ENCODE peak calls at places on chromosomes 1 and 21, in seven cellular contexts. One of them, this sample, is unnamed.
A peak's percentile ranks its signal among the peaks of the same experiment; 100 is the strongest.

GRCh38 chr1:58854576-58854975 is 70.7 kb upstream of the JUN start:
- DNase-seq in ACHN: no peak
- DNase-seq in astrocyte: no peak
- DNase-seq in activated naive CD4-positive, alpha-beta T cell treated with anti-CD3 and anti-CD28 coated beads, Interleukin-2, amount 10 ng/mL, durations not matched to agents 7 days and 5 days: peak; percentile 25
- DNase-seq in NCI-H1105 treated with DMSO at 0.1 percent for 48 hours: no peak
- DNase-seq in activated CD4-positive, alpha-beta T cell treated with anti-CD3 and anti-CD28 coated beads, Interleukin-2, amount 50 U/mL, for 4 hours: no peak
- DNase-seq in posterior cingulate gyrus: no peak
- DNase-seq in this sample: no peak

GRCh38 chr21:37153193-37153934 is 80.3 kb downstream of the TTC3 start:
- DNase-seq in astrocyte: peak; percentile 68
- DNase-seq in posterior cingulate gyrus: no peak
- DNase-seq in activated naive CD4-positive, alpha-beta T cell treated with anti-CD3 and anti-CD28 coated beads, Interleukin-2, amount 10 ng/mL, durations not matched to agents 7 days and 5 days: no peak
- DNase-seq in ACHN: no peak
- DNase-seq in NCI-H1105 treated with DMSO at 0.1 percent for 48 hours: no peak
- DNase-seq in activated CD4-positive, alpha-beta T cell treated with anti-CD3 and anti-CD28 coated beads, Interleukin-2, amount 50 U/mL, for 4 hours: no peak
- DNase-seq in this sample: no peak

GRCh38 chr1:174535207-174535606 is 87.4 kb downstream of the GPR52 start:
- DNase-seq in NCI-H1105 treated with DMSO at 0.1 percent for 48 hours: no peak
- DNase-seq in ACHN: no peak
- DNase-seq in posterior cingulate gyrus: no peak
- DNase-seq in activated naive CD4-positive, alpha-beta T cell treated with anti-CD3 and anti-CD28 coated beads, Interleukin-2, amount 10 ng/mL, durations not matched to agents 7 days and 5 days: no peak
- DNase-seq in astrocyte: peak; percentile 60
- DNase-seq in activated CD4-positive, alpha-beta T cell treated with anti-CD3 and anti-CD28 coated beads, Interleukin-2, amount 50 U/mL, for 4 hours: no peak
- DNase-seq in this sample: no peak

GRCh38 chr1:98034505-98034904 is 113.7 kb upstream of the DPYD start:
- DNase-seq in posterior cingulate gyrus: no peak
- DNase-seq in astrocyte: peak; percentile 84
- DNase-seq in ACHN: no peak
- DNase-seq in activated CD4-positive, alpha-beta T cell treated with anti-CD3 and anti-CD28 coated beads, Interleukin-2, amount 50 U/mL, for 4 hours: no peak
- DNase-seq in NCI-H1105 treated with DMSO at 0.1 percent for 48 hours: peak; percentile 92
- DNase-seq in activated naive CD4-positive, alpha-beta T cell treated with anti-CD3 and anti-CD28 coated beads, Interleukin-2, amount 10 ng/mL, durations not matched to agents 7 days and 5 days: no peak
- DNase-seq in this sample: no peak

GRCh38 chr1:66250483-66250882 is 283.5 kb upstream of the SGIP1 start:
- DNase-seq in activated CD4-positive, alpha-beta T cell treated with anti-CD3 and anti-CD28 coated beads, Interleukin-2, amount 50 U/mL, for 4 hours: no peak
- DNase-seq in NCI-H1105 treated with DMSO at 0.1 percent for 48 hours: no peak
- DNase-seq in activated naive CD4-positive, alpha-beta T cell treated with anti-CD3 and anti-CD28 coated beads, Interleukin-2, amount 10 ng/mL, durations not matched to agents 7 days and 5 days: no peak
- DNase-seq in astrocyte: no peak
- DNase-seq in posterior cingulate gyrus: no peak
- DNase-seq in ACHN: no peak
- DNase-seq in this sample: no peak

GRCh38 chr1:115145221-115145620 is 55.9 kb upstream of the TSPAN2 start:
- DNase-seq in activated CD4-positive, alpha-beta T cell treated with anti-CD3 and anti-CD28 coated beads, Interleukin-2, amount 50 U/mL, for 4 hours: no peak
- DNase-seq in astrocyte: no peak
- DNase-seq in activated naive CD4-positive, alpha-beta T cell treated with anti-CD3 and anti-CD28 coated beads, Interleukin-2, amount 10 ng/mL, durations not matched to agents 7 days and 5 days: no peak
- DNase-seq in ACHN: no peak
- DNase-seq in posterior cingulate gyrus: no peak
- DNase-seq in NCI-H1105 treated with DMSO at 0.1 percent for 48 hours: no peak
- DNase-seq in this sample: no peak

GRCh38 chr1:86747304-86747703 is 42.9 kb downstream of the SH3GLB1 start:
- DNase-seq in NCI-H1105 treated with DMSO at 0.1 percent for 48 hours: no peak
- DNase-seq in astrocyte: no peak
- DNase-seq in activated CD4-positive, alpha-beta T cell treated with anti-CD3 and anti-CD28 coated beads, Interleukin-2, amount 50 U/mL, for 4 hours: no peak
- DNase-seq in activated naive CD4-positive, alpha-beta T cell treated with anti-CD3 and anti-CD28 coated beads, Interleukin-2, amount 10 ng/mL, durations not matched to agents 7 days and 5 days: no peak
- DNase-seq in posterior cingulate gyrus: no peak
- DNase-seq in ACHN: no peak
- DNase-seq in this sample: no peak

GRCh38 chr1:117843791-117844190 is 85.6 kb downstream of the GDAP2 start:
- DNase-seq in activated naive CD4-positive, alpha-beta T cell treated with anti-CD3 and anti-CD28 coated beads, Interleukin-2, amount 10 ng/mL, durations not matched to agents 7 days and 5 days: no peak
- DNase-seq in astrocyte: no peak
- DNase-seq in posterior cingulate gyrus: no peak
- DNase-seq in ACHN: no peak
- DNase-seq in activated CD4-positive, alpha-beta T cell treated with anti-CD3 and anti-CD28 coated beads, Interleukin-2, amount 50 U/mL, for 4 hours: no peak
- DNase-seq in NCI-H1105 treated with DMSO at 0.1 percent for 48 hours: no peak
- DNase-seq in this sample: no peak

GRCh38 chr1:224114787-224115175 is 870 bp downstream of the FBXO28 start:
- DNase-seq in activated naive CD4-positive, alpha-beta T cell treated with anti-CD3 and anti-CD28 coated beads, Interleukin-2, amount 10 ng/mL, durations not matched to agents 7 days and 5 days: no peak
- DNase-seq in ACHN: peak; percentile 26
- DNase-seq in activated CD4-positive, alpha-beta T cell treated with anti-CD3 and anti-CD28 coated beads, Interleukin-2, amount 50 U/mL, for 4 hours: no peak
- DNase-seq in NCI-H1105 treated with DMSO at 0.1 percent for 48 hours: no peak
- DNase-seq in posterior cingulate gyrus: no peak
- DNase-seq in astrocyte: no peak
- DNase-seq in this sample: peak; percentile 9

GRCh38 chr1:10031461-10031860 is 1.3 kb upstream of the UBE4B start:
- DNase-seq in activated naive CD4-positive, alpha-beta T cell treated with anti-CD3 and anti-CD28 coated beads, Interleukin-2, amount 10 ng/mL, durations not matched to agents 7 days and 5 days: no peak
- DNase-seq in posterior cingulate gyrus: no peak
- DNase-seq in ACHN: peak; percentile 78
- DNase-seq in activated CD4-positive, alpha-beta T cell treated with anti-CD3 and anti-CD28 coated beads, Interleukin-2, amount 50 U/mL, for 4 hours: no peak
- DNase-seq in astrocyte: peak; percentile 81
- DNase-seq in NCI-H1105 treated with DMSO at 0.1 percent for 48 hours: no peak
- DNase-seq in this sample: no peak

GRCh38 chr1:22539510-22540118 is 23.7 kb upstream of the EPHA8 start:
- DNase-seq in activated CD4-positive, alpha-beta T cell treated with anti-CD3 and anti-CD28 coated beads, Interleukin-2, amount 50 U/mL, for 4 hours: no peak
- DNase-seq in astrocyte: no peak
- DNase-seq in ACHN: no peak
- DNase-seq in activated naive CD4-positive, alpha-beta T cell treated with anti-CD3 and anti-CD28 coated beads, Interleukin-2, amount 10 ng/mL, durations not matched to agents 7 days and 5 days: no peak
- DNase-seq in NCI-H1105 treated with DMSO at 0.1 percent for 48 hours: no peak
- DNase-seq in posterior cingulate gyrus: no peak
- DNase-seq in this sample: no peak

GRCh38 chr1:53115403-53116306 is 26.8 kb downstream of the SLC1A7 start:
- DNase-seq in astrocyte: peak; percentile 50
- DNase-seq in activated CD4-positive, alpha-beta T cell treated with anti-CD3 and anti-CD28 coated beads, Interleukin-2, amount 50 U/mL, for 4 hours: no peak
- DNase-seq in ACHN: no peak
- DNase-seq in activated naive CD4-positive, alpha-beta T cell treated with anti-CD3 and anti-CD28 coated beads, Interleukin-2, amount 10 ng/mL, durations not matched to agents 7 days and 5 days: no peak
- DNase-seq in NCI-H1105 treated with DMSO at 0.1 percent for 48 hours: no peak
- DNase-seq in posterior cingulate gyrus: no peak
- DNase-seq in this sample: no peak

GRCh38 chr1:42482635-42483153 is 19.6 kb downstream of the CCDC30 start:
- DNase-seq in activated naive CD4-positive, alpha-beta T cell treated with anti-CD3 and anti-CD28 coated beads, Interleukin-2, amount 10 ng/mL, durations not matched to agents 7 days and 5 days: no peak
- DNase-seq in posterior cingulate gyrus: no peak
- DNase-seq in astrocyte: peak; percentile 4
- DNase-seq in NCI-H1105 treated with DMSO at 0.1 percent for 48 hours: no peak
- DNase-seq in ACHN: no peak
- DNase-seq in activated CD4-positive, alpha-beta T cell treated with anti-CD3 and anti-CD28 coated beads, Interleukin-2, amount 50 U/mL, for 4 hours: no peak
- DNase-seq in this sample: no peak

GRCh38 chr1:30716646-30717045 is 6.7 kb downstream of the MATN1 start:
- DNase-seq in NCI-H1105 treated with DMSO at 0.1 percent for 48 hours: no peak
- DNase-seq in astrocyte: no peak
- DNase-seq in posterior cingulate gyrus: no peak
- DNase-seq in activated CD4-positive, alpha-beta T cell treated with anti-CD3 and anti-CD28 coated beads, Interleukin-2, amount 50 U/mL, for 4 hours: no peak
- DNase-seq in ACHN: no peak
- DNase-seq in activated naive CD4-positive, alpha-beta T cell treated with anti-CD3 and anti-CD28 coated beads, Interleukin-2, amount 10 ng/mL, durations not matched to agents 7 days and 5 days: no peak
- DNase-seq in this sample: no peak

GRCh38 chr21:35280221-35280620 is 231.1 kb upstream of the RUNX1 start:
- DNase-seq in ACHN: no peak
- DNase-seq in NCI-H1105 treated with DMSO at 0.1 percent for 48 hours: no peak
- DNase-seq in activated CD4-positive, alpha-beta T cell treated with anti-CD3 and anti-CD28 coated beads, Interleukin-2, amount 50 U/mL, for 4 hours: no peak
- DNase-seq in posterior cingulate gyrus: no peak
- DNase-seq in astrocyte: no peak
- DNase-seq in activated naive CD4-positive, alpha-beta T cell treated with anti-CD3 and anti-CD28 coated beads, Interleukin-2, amount 10 ng/mL, durations not matched to agents 7 days and 5 days: no peak
- DNase-seq in this sample: no peak

GRCh38 chr1:240235521-240236288 is 144.0 kb downstream of the FMN2 start:
- DNase-seq in NCI-H1105 treated with DMSO at 0.1 percent for 48 hours: no peak
- DNase-seq in astrocyte: no peak
- DNase-seq in ACHN: no peak
- DNase-seq in activated CD4-positive, alpha-beta T cell treated with anti-CD3 and anti-CD28 coated beads, Interleukin-2, amount 50 U/mL, for 4 hours: no peak
- DNase-seq in posterior cingulate gyrus: no peak
- DNase-seq in activated naive CD4-positive, alpha-beta T cell treated with anti-CD3 and anti-CD28 coated beads, Interleukin-2, amount 10 ng/mL, durations not matched to agents 7 days and 5 days: no peak
- DNase-seq in this sample: no peak

GRCh38 chr1:157995575-157996169 is 2.2 kb downstream of the KIRREL1 start:
- DNase-seq in activated naive CD4-positive, alpha-beta T cell treated with anti-CD3 and anti-CD28 coated beads, Interleukin-2, amount 10 ng/mL, durations not matched to agents 7 days and 5 days: no peak
- DNase-seq in ACHN: no peak
- DNase-seq in activated CD4-positive, alpha-beta T cell treated with anti-CD3 and anti-CD28 coated beads, Interleukin-2, amount 50 U/mL, for 4 hours: no peak
- DNase-seq in posterior cingulate gyrus: no peak
- DNase-seq in NCI-H1105 treated with DMSO at 0.1 percent for 48 hours: no peak
- DNase-seq in astrocyte: no peak
- DNase-seq in this sample: no peak

GRCh38 chr1:154998818-154999650 is 3.6 kb upstream of the ZBTB7B start:
- DNase-seq in posterior cingulate gyrus: peak; percentile 64
- DNase-seq in NCI-H1105 treated with DMSO at 0.1 percent for 48 hours: peak; percentile 45
- DNase-seq in ACHN: peak; percentile 76
- DNase-seq in activated naive CD4-positive, alpha-beta T cell treated with anti-CD3 and anti-CD28 coated beads, Interleukin-2, amount 10 ng/mL, durations not matched to agents 7 days and 5 days: peak; percentile 76
- DNase-seq in activated CD4-positive, alpha-beta T cell treated with anti-CD3 and anti-CD28 coated beads, Interleukin-2, amount 50 U/mL, for 4 hours: peak; percentile 67
- DNase-seq in astrocyte: no peak
- DNase-seq in this sample: peak; percentile 92

GRCh38 chr1:193388165-193388564 is 201.8 kb upstream of the B3GALT2 start:
- DNase-seq in ACHN: no peak
- DNase-seq in activated CD4-positive, alpha-beta T cell treated with anti-CD3 and anti-CD28 coated beads, Interleukin-2, amount 50 U/mL, for 4 hours: no peak
- DNase-seq in activated naive CD4-positive, alpha-beta T cell treated with anti-CD3 and anti-CD28 coated beads, Interleukin-2, amount 10 ng/mL, durations not matched to agents 7 days and 5 days: no peak
- DNase-seq in posterior cingulate gyrus: no peak
- DNase-seq in NCI-H1105 treated with DMSO at 0.1 percent for 48 hours: no peak
- DNase-seq in astrocyte: no peak
- DNase-seq in this sample: no peak

GRCh38 chr1:235632538-235633219 is 16.9 kb downstream of the GNG4 start:
- DNase-seq in posterior cingulate gyrus: no peak
- DNase-seq in activated naive CD4-positive, alpha-beta T cell treated with anti-CD3 and anti-CD28 coated beads, Interleukin-2, amount 10 ng/mL, durations not matched to agents 7 days and 5 days: no peak
- DNase-seq in astrocyte: peak; percentile 74
- DNase-seq in NCI-H1105 treated with DMSO at 0.1 percent for 48 hours: no peak
- DNase-seq in ACHN: peak; percentile 48
- DNase-seq in activated CD4-positive, alpha-beta T cell treated with anti-CD3 and anti-CD28 coated beads, Interleukin-2, amount 50 U/mL, for 4 hours: no peak
- DNase-seq in this sample: no peak

GRCh38 chr1:201676061-201676644 is 137.2 kb downstream of the NAV1 start:
- DNase-seq in ACHN: peak; percentile 62
- DNase-seq in activated naive CD4-positive, alpha-beta T cell treated with anti-CD3 and anti-CD28 coated beads, Interleukin-2, amount 10 ng/mL, durations not matched to agents 7 days and 5 days: no peak
- DNase-seq in activated CD4-positive, alpha-beta T cell treated with anti-CD3 and anti-CD28 coated beads, Interleukin-2, amount 50 U/mL, for 4 hours: no peak
- DNase-seq in NCI-H1105 treated with DMSO at 0.1 percent for 48 hours: no peak
- DNase-seq in astrocyte: peak; percentile 49
- DNase-seq in posterior cingulate gyrus: no peak
- DNase-seq in this sample: no peak

GRCh38 chr1:184664042-184664659 is 90.5 kb downstream of the EDEM3 start:
- DNase-seq in astrocyte: peak; percentile 35
- DNase-seq in posterior cingulate gyrus: peak; percentile 82
- DNase-seq in activated CD4-positive, alpha-beta T cell treated with anti-CD3 and anti-CD28 coated beads, Interleukin-2, amount 50 U/mL, for 4 hours: no peak
- DNase-seq in activated naive CD4-positive, alpha-beta T cell treated with anti-CD3 and anti-CD28 coated beads, Interleukin-2, amount 10 ng/mL, durations not matched to agents 7 days and 5 days: peak; percentile 58
- DNase-seq in ACHN: peak; percentile 63
- DNase-seq in NCI-H1105 treated with DMSO at 0.1 percent for 48 hours: no peak
- DNase-seq in this sample: peak; percentile 76

GRCh38 chr1:153733970-153734369 is 6.1 kb downstream of the INTS3 start:
- DNase-seq in astrocyte: no peak
- DNase-seq in activated CD4-positive, alpha-beta T cell treated with anti-CD3 and anti-CD28 coated beads, Interleukin-2, amount 50 U/mL, for 4 hours: no peak
- DNase-seq in ACHN: no peak
- DNase-seq in activated naive CD4-positive, alpha-beta T cell treated with anti-CD3 and anti-CD28 coated beads, Interleukin-2, amount 10 ng/mL, durations not matched to agents 7 days and 5 days: no peak
- DNase-seq in posterior cingulate gyrus: no peak
- DNase-seq in NCI-H1105 treated with DMSO at 0.1 percent for 48 hours: no peak
- DNase-seq in this sample: no peak

GRCh38 chr1:84603941-84604830 is 29.9 kb upstream of the CTBS start:
- DNase-seq in activated naive CD4-positive, alpha-beta T cell treated with anti-CD3 and anti-CD28 coated beads, Interleukin-2, amount 10 ng/mL, durations not matched to agents 7 days and 5 days: no peak
- DNase-seq in ACHN: no peak
- DNase-seq in activated CD4-positive, alpha-beta T cell treated with anti-CD3 and anti-CD28 coated beads, Interleukin-2, amount 50 U/mL, for 4 hours: no peak
- DNase-seq in NCI-H1105 treated with DMSO at 0.1 percent for 48 hours: no peak
- DNase-seq in astrocyte: peak; percentile 88
- DNase-seq in posterior cingulate gyrus: no peak
- DNase-seq in this sample: peak; percentile 85

GRCh38 chr1:30187413-30188023 is 535.9 kb downstream of the MATN1 start:
- DNase-seq in astrocyte: no peak
- DNase-seq in ACHN: no peak
- DNase-seq in posterior cingulate gyrus: no peak
- DNase-seq in activated CD4-positive, alpha-beta T cell treated with anti-CD3 and anti-CD28 coated beads, Interleukin-2, amount 50 U/mL, for 4 hours: no peak
- DNase-seq in NCI-H1105 treated with DMSO at 0.1 percent for 48 hours: no peak
- DNase-seq in activated naive CD4-positive, alpha-beta T cell treated with anti-CD3 and anti-CD28 coated beads, Interleukin-2, amount 10 ng/mL, durations not matched to agents 7 days and 5 days: no peak
- DNase-seq in this sample: no peak

GRCh38 chr1:173473599-173474011 is 3.5 kb upstream of the PRDX6 start:
- DNase-seq in posterior cingulate gyrus: no peak
- DNase-seq in activated CD4-positive, alpha-beta T cell treated with anti-CD3 and anti-CD28 coated beads, Interleukin-2, amount 50 U/mL, for 4 hours: no peak
- DNase-seq in activated naive CD4-positive, alpha-beta T cell treated with anti-CD3 and anti-CD28 coated beads, Interleukin-2, amount 10 ng/mL, durations not matched to agents 7 days and 5 days: no peak
- DNase-seq in astrocyte: peak; percentile 71
- DNase-seq in NCI-H1105 treated with DMSO at 0.1 percent for 48 hours: no peak
- DNase-seq in ACHN: peak; percentile 18
- DNase-seq in this sample: no peak

GRCh38 chr1:194161591-194161990 is 975.2 kb upstream of the B3GALT2 start:
- DNase-seq in posterior cingulate gyrus: no peak
- DNase-seq in activated CD4-positive, alpha-beta T cell treated with anti-CD3 and anti-CD28 coated beads, Interleukin-2, amount 50 U/mL, for 4 hours: no peak
- DNase-seq in activated naive CD4-positive, alpha-beta T cell treated with anti-CD3 and anti-CD28 coated beads, Interleukin-2, amount 10 ng/mL, durations not matched to agents 7 days and 5 days: no peak
- DNase-seq in ACHN: no peak
- DNase-seq in NCI-H1105 treated with DMSO at 0.1 percent for 48 hours: no peak
- DNase-seq in astrocyte: no peak
- DNase-seq in this sample: no peak

GRCh38 chr21:31374430-31374829 is 30.4 kb upstream of the TIAM1 start:
- DNase-seq in NCI-H1105 treated with DMSO at 0.1 percent for 48 hours: no peak
- DNase-seq in astrocyte: no peak
- DNase-seq in posterior cingulate gyrus: no peak
- DNase-seq in ACHN: no peak
- DNase-seq in activated CD4-positive, alpha-beta T cell treated with anti-CD3 and anti-CD28 coated beads, Interleukin-2, amount 50 U/mL, for 4 hours: no peak
- DNase-seq in activated naive CD4-positive, alpha-beta T cell treated with anti-CD3 and anti-CD28 coated beads, Interleukin-2, amount 10 ng/mL, durations not matched to agents 7 days and 5 days: no peak
- DNase-seq in this sample: no peak

GRCh38 chr1:168373869-168374268 is 93.2 kb downstream of the TBX19 start:
- DNase-seq in NCI-H1105 treated with DMSO at 0.1 percent for 48 hours: no peak
- DNase-seq in ACHN: no peak
- DNase-seq in posterior cingulate gyrus: no peak
- DNase-seq in activated CD4-positive, alpha-beta T cell treated with anti-CD3 and anti-CD28 coated beads, Interleukin-2, amount 50 U/mL, for 4 hours: no peak
- DNase-seq in astrocyte: peak; percentile 17
- DNase-seq in activated naive CD4-positive, alpha-beta T cell treated with anti-CD3 and anti-CD28 coated beads, Interleukin-2, amount 10 ng/mL, durations not matched to agents 7 days and 5 days: no peak
- DNase-seq in this sample: no peak

GRCh38 chr1:159229896-159230295 is 25.2 kb downstream of the ACKR1 start:
- DNase-seq in activated naive CD4-positive, alpha-beta T cell treated with anti-CD3 and anti-CD28 coated beads, Interleukin-2, amount 10 ng/mL, durations not matched to agents 7 days and 5 days: no peak
- DNase-seq in astrocyte: no peak
- DNase-seq in NCI-H1105 treated with DMSO at 0.1 percent for 48 hours: no peak
- DNase-seq in activated CD4-positive, alpha-beta T cell treated with anti-CD3 and anti-CD28 coated beads, Interleukin-2, amount 50 U/mL, for 4 hours: no peak
- DNase-seq in ACHN: no peak
- DNase-seq in posterior cingulate gyrus: no peak
- DNase-seq in this sample: no peak